ENCODE peak calls at places on chromosomes 12 and 14, in four cellular contexts. H, U, V and I are unnamed samples.

GRCh38 chr12:41605528-41606295 is 417.6 kb downstream of the PDZRN4 start:
- DNase-seq in H (no peak), V (no peak), U (no peak), I (no peak)

GRCh38 chr12:72499244-72499643 is 227.1 kb downstream of the TRHDE start:
- DNase-seq in U (no peak), H (no peak), V (no peak), I (no peak)

GRCh38 chr12:55996201-55996714 is 818 bp upstream of the SUOX start:
- DNase-seq in V (no peak), H (peak; percentile 54), U (no peak), I (peak; percentile 39)

GRCh38 chr14:100674428-100674827 is 52.3 kb upstream of the DLK1 start:
- DNase-seq in V (no peak), U (no peak), H (no peak), I (no peak)

GRCh38 chr14:77674931-77675330 is 32.9 kb downstream of the ALKBH1 start:
- DNase-seq in V (no peak), U (no peak), H (no peak), I (no peak)

GRCh38 chr14:63852271-63852816 is 460 bp upstream of the SYNE2 start:
- DNase-seq in H (peak; percentile 12), V (no peak), U (no peak), I (no peak)

GRCh38 chr12:130041983-130042812 is 120.1 kb upstream of the FZD10 start:
- DNase-seq in H (peak; percentile 10), V (peak; percentile 75), U (no peak), I (no peak)

GRCh38 chr12:4997939-4998338 is 45.7 kb upstream of the KCNA5 start:
- DNase-seq in V (no peak), U (peak; percentile 85), H (no peak), I (no peak)

GRCh38 chr12:49667319-49668090 is 39.7 kb downstream of the FMNL3 start:
- DNase-seq in V (no peak), H (no peak), U (no peak), I (no peak)
- H3K4me3 ChIP-seq in V (no peak overlapping the region), H (no peak overlapping the region), U (no peak overlapping the region), I (no peak overlapping the region)

GRCh38 chr14:61749867-61750266 is 12.4 kb upstream of the SNAPC1 start:
- DNase-seq in U (no peak), V (no peak), H (no peak), I (no peak)
- H3K4me3 ChIP-seq in U (no peak overlapping the region), V (no peak overlapping the region), H (no peak overlapping the region), I (no peak overlapping the region)

DNA sequence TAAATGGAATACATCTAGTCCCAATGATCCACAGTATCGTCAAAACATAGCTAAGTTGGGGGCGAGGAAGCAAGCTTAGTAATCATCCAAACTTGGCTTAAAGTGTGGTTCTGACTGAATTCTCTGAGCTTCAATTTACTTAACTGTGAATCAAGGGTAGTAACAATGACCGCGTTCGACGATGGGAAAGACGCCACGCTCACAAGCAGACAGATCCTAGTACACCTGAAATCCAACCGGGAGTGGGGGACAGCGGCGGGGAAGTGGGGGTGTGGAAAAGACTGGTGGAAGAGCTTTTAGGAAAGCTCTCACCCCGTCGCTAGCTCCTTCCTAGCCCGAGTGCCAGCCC is 433 bp downstream of the COX16 start:
- DNase-seq in V (no peak), H (no peak), U (no peak), I (peak; percentile 19)
- H3K4me3 ChIP-seq in V (peak overlapping the region; percentile 76), H (peak overlapping the region; percentile 43), U (peak overlapping the region; percentile 74), I (peak overlapping the region; percentile 72)

GRCh38 chr12:1838223-1838993 is 18.0 kb downstream of the LRTM2 start:
- DNase-seq in V (peak; percentile 46), H (no peak), U (peak; percentile 28), I (no peak)

GRCh38 chr12:1837541-1838206 is 17.3 kb downstream of the LRTM2 start:
- DNase-seq in V (no peak), H (no peak), U (peak; percentile 26), I (no peak)

GRCh38 chr12:1835178-1836131 is 15.1 kb downstream of the LRTM2 start:
- DNase-seq in V (no peak), U (peak; percentile 24), H (no peak), I (no peak)

GRCh38 chr12:1836241-1836803 is 16.0 kb downstream of the LRTM2 start:
- DNase-seq in U (peak; percentile 41), H (no peak), V (no peak), I (no peak)

DNA sequence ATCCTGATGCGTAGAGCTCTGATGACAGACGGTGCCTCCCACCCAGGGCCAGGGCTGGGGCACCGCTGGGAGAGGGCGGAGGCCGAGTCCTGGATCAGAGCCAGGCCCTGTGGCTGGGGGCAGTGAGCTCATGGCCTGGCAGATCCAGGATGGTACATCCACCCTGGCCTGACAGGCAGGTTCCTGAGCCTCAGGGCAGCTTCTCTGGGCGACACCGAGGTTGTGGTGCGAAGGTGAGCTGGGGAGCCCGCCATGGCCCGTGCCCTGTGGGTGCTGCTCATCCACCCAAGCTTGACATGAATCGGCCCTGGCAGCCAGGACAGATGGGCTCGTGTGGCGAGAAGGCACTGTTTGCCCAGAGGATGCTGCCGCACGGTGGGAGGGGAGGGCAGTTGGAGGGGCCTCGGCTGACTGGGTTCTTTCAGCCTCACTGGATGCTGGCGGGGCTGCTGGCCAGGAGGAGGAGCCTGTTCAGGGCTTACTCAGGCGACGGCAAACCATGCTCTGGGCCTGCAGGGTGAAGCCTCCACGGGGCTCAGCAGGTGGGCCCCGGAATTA is 16.6 kb downstream of the LRTM2 start:
- DNase-seq in U (peak; percentile 48), V (no peak), H (no peak), I (peak; percentile 80)
- H3K4me3 ChIP-seq in U (no peak overlapping the region), V (no peak overlapping the region), H (no peak overlapping the region), I (no peak overlapping the region)

GRCh38 chr12:44876554-44877275 is 600 bp upstream of the NELL2 start:
- DNase-seq in V (peak; percentile 65), H (no peak), U (peak; percentile 40), I (no peak)
- H3K4me3 ChIP-seq in V (peak overlapping the region; percentile 54), H (peak overlapping the region; percentile 37), U (peak overlapping the region; percentile 65), I (peak overlapping the region; percentile 50)

DNA sequence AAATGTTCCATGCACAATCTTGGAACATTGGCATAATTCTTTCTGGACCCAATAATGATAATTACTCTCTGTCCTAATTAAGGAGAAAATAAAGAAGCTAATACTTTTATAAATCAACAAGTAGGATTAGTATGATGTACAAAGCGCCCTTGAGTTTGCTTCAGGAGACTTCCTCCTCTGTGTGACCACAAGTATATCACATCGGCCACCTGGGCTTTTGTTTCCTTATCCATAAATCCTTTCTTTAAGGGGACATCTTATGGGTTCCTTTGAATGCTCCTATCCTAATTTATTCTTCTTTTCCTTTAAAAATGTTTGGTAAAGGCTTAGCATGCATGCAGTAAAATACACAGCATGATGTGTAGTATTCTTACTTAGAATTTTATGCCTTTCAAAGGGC is 161.8 kb upstream of the PLEKHG7 start:
- DNase-seq in U (no peak), H (no peak), V (no peak), I (no peak)
- H3K4me3 ChIP-seq in U (no peak overlapping the region), H (no peak overlapping the region), V (no peak overlapping the region), I (no peak overlapping the region)